ENCODE peak calls at places on chromosome 1, in five cellular contexts. K is coronary artery, L is A673, Z is MCF 10A, D is sciatic nerve. H is an unnamed sample.

GRCh38 chr1:34753163-34753562 is 1.7 kb upstream of the GJB5 start:
- DNase-seq in Z (no peak), K (no peak), L (no peak), D (no peak), H (no peak)

GRCh38 chr1:19059773-19060172 is 103.3 kb upstream of the IFFO2 start:
- DNase-seq in D (no peak), Z (no peak), L (no peak), K (no peak), H (no peak)

GRCh38 chr1:95084317-95085176 is 11.8 kb upstream of the ALG14 start:
- DNase-seq in K (no peak), D (no peak), Z (peak; percentile 44), L (peak; percentile 70), H (no peak)

GRCh38 chr1:35568975-35569395 is 4.1 kb upstream of the TFAP2E start:
- DNase-seq in L (peak; percentile 79), K (peak; percentile 73), D (peak; percentile 79), Z (peak; percentile 77), H (peak; percentile 85)

GRCh38 chr1:205615789-205616188 is 16.0 kb downstream of the ELK4 start:
- DNase-seq in L (no peak), D (no peak), Z (no peak), K (no peak), H (no peak)

GRCh38 chr1:32071758-32072621 is 749 bp upstream of the TMEM39B start:
- DNase-seq in L (no peak), K (no peak), Z (peak; percentile 41), D (no peak), H (no peak)

GRCh38 chr1:60848583-60849188 is 233.7 kb upstream of the NFIA start:
- DNase-seq in Z (peak; percentile 38), D (no peak), K (no peak), L (peak; percentile 68), H (no peak)

GRCh38 chr1:210236386-210236839 is 3.8 kb downstream of the SERTAD4 start:
- DNase-seq in D (no peak), K (no peak), L (no peak), Z (no peak), H (no peak)

GRCh38 chr1:30786264-30786991 is 28.9 kb upstream of the LAPTM5 start:
- DNase-seq in D (no peak), Z (peak; percentile 66), K (no peak), L (peak; percentile 47), H (no peak)

GRCh38 chr1:229624521-229624905 is 1.4 kb downstream of the TAF5L start:
- DNase-seq in K (no peak), L (no peak), D (no peak), Z (no peak), H (no peak)

GRCh38 chr1:16143005-16143565 is 12.8 kb downstream of the EPHA2 start:
- DNase-seq in Z (no peak), K (no peak), L (no peak), D (no peak), H (no peak)

GRCh38 chr1:51679435-51679834 is 62.5 kb downstream of the OSBPL9 start:
- DNase-seq in K (no peak), Z (peak; percentile 41), D (no peak), L (no peak), H (no peak)

GRCh38 chr1:163307479-163308171 is 14.1 kb upstream of the NUF2 start:
- DNase-seq in K (no peak), Z (peak; percentile 39), D (no peak), L (no peak), H (no peak)

H was measured in mesenteric fat pad.